ENCODE peak calls at places on chromosomes 6 and 20, in eight cellular contexts. M is IMR-90, S is pancreas, T is GM23248, N is PC-9, I is OCI-LY7, Q is lower lobe of right lung, Z is sigmoid colon. C is an unnamed sample.

GRCh38 chr20:33672426-33673114 is 1.7 kb downstream of the NECAB3 start:
- DNase-seq in M (no peak), S (peak; percentile 7), T (peak; percentile 44), N (no peak), I (no peak), Q (no peak), Z (peak; percentile 69), C (no peak)

GRCh38 chr6:99813565-99813964 is 180.5 kb downstream of the MCHR2 start:
- DNase-seq in M (no peak), S (no peak), T (no peak), N (no peak), I (no peak), Q (no peak), Z (no peak), C (no peak)

GRCh38 chr6:170037541-170038250 is 253.2 kb downstream of the DLL1 start:
- DNase-seq in M (peak; percentile 1), S (no peak), T (peak; percentile 61), N (no peak), I (no peak), Q (peak; percentile 37), Z (peak; percentile 82), C (peak; percentile 57)

GRCh38 chr20:35768731-35769664 is 2.8 kb upstream of the PHF20 start:
- DNase-seq in M (peak; percentile 98), S (peak; percentile 67), T (peak; percentile 98), N (peak; percentile 80), I (no peak), Q (peak; percentile 95), Z (peak; percentile 99), C (peak; percentile 96)

GRCh38 chr6:3176562-3177355 is 19.4 kb upstream of the TUBB2A start:
- DNase-seq in M (peak; percentile 98), S (no peak), T (peak; percentile 94), N (peak; percentile 50), I (no peak), Q (no peak), Z (no peak), C (peak; percentile 63)

GRCh38 chr6:103675807-103676406 is 1183.8 kb downstream of the HACE1 start:
- DNase-seq in M (no peak), S (no peak), T (no peak), N (no peak), I (no peak), Q (no peak), Z (no peak), C (no peak)

GRCh38 chr20:48626226-48626937 is 201.4 kb downstream of the PREX1 start:
- DNase-seq in M (peak; percentile 44), S (no peak), T (no peak), N (no peak), I (no peak), Q (peak; percentile 40), Z (no peak), C (peak; percentile 53)

GRCh38 chr6:70651326-70651905 is 16.3 kb upstream of the SMAP1 start:
- DNase-seq in M (no peak), S (no peak), T (no peak), N (no peak), I (no peak), Q (no peak), Z (no peak), C (no peak)

GRCh38 chr6:12350644-12351173 is 60.5 kb downstream of the EDN1 start:
- DNase-seq in M (no peak), S (no peak), T (no peak), N (no peak), I (no peak), Q (no peak), Z (no peak), C (no peak)

GRCh38 chr6:30985490-30985889 is 2.0 kb downstream of the MUC21 start:
- DNase-seq in M (no peak), S (no peak), T (no peak), N (no peak), I (no peak), Q (no peak), Z (no peak), C (no peak)

GRCh38 chr20:43271980-43272379 is 82.3 kb upstream of the PTPRT start:
- DNase-seq in M (no peak), S (no peak), T (no peak), N (no peak), I (no peak), Q (no peak), Z (no peak), C (no peak)

GRCh38 chr6:31053873-31054272 is 43.6 kb downstream of the MUC22 start:
- DNase-seq in M (no peak), S (no peak), T (no peak), N (no peak), I (no peak), Q (no peak), Z (no peak), C (no peak)

GRCh38 chr20:63642518-63643247 is 10.5 kb downstream of the STMN3 start:
- DNase-seq in M (no peak), S (peak; percentile 38), T (no peak), N (peak; percentile 49), I (peak; percentile 55), Q (no peak), Z (no peak), C (no peak)

GRCh38 chr6:47709160-47709559 is 10.8 kb downstream of the ADGRF4 start:
- DNase-seq in M (no peak), S (no peak), T (no peak), N (no peak), I (no peak), Q (no peak), Z (no peak), C (no peak)

GRCh38 chr6:110933913-110934312 is 24.6 kb upstream of the GTF3C6 start:
- DNase-seq in M (no peak), S (no peak), T (no peak), N (no peak), I (no peak), Q (no peak), Z (no peak), C (no peak)

GRCh38 chr20:50987493-50988210 is 29.0 kb downstream of the MOCS3 start:
- DNase-seq in M (peak; percentile 90), S (peak; percentile 67), T (peak; percentile 89), N (peak; percentile 73), I (peak; percentile 81), Q (no peak), Z (peak; percentile 83), C (peak; percentile 60)

DNA sequence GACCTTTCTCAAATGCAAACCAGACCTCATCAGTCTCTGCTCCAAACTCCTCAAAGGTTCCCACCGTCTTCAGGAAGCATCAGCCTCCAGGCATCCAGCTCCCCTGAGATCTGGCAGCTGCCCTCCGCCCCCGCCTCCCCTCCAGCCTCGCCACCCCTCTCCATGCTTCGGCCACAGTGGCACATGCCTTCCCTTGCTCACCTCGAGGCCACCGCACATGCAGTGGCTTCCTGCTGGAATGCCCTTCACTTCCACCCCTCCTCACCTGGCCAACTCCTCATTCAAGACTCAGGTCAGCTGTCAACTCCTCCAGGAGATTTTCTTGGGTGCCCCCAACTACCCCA is 13.4 kb downstream of the KIAA1755 start:
- DNase-seq in M (no peak), S (no peak), T (no peak), N (no peak), I (no peak), Q (no peak), Z (no peak), C (no peak)
- H3K27ac ChIP-seq in M (no peak overlapping the region), S (no peak overlapping the region), T (no peak overlapping the region), N (no peak overlapping the region), I (no peak overlapping the region), Q (no peak overlapping the region), Z (peak overlapping the region; percentile 78), C (no peak overlapping the region)

GRCh38 chr20:23147964-23148720 is 62.0 kb upstream of the CD93 start:
- DNase-seq in M (peak; percentile 90), S (no peak), T (peak; percentile 93), N (peak; percentile 60), I (no peak), Q (peak; percentile 80), Z (peak; percentile 77), C (peak; percentile 89)

GRCh38 chr20:23146857-23147256 is 60.7 kb upstream of the CD93 start:
- DNase-seq in M (no peak), S (no peak), T (peak; percentile 6), N (no peak), I (no peak), Q (no peak), Z (no peak), C (no peak)

GRCh38 chr20:23146111-23146640 is 60.1 kb upstream of the CD93 start:
- DNase-seq in M (no peak), S (no peak), T (peak; percentile 23), N (no peak), I (no peak), Q (no peak), Z (peak; percentile 35), C (no peak)

GRCh38 chr20:23148721-23149570 is 62.8 kb upstream of the CD93 start:
- DNase-seq in M (no peak), S (no peak), T (no peak), N (no peak), I (no peak), Q (no peak), Z (peak; percentile 52), C (no peak)

DNA sequence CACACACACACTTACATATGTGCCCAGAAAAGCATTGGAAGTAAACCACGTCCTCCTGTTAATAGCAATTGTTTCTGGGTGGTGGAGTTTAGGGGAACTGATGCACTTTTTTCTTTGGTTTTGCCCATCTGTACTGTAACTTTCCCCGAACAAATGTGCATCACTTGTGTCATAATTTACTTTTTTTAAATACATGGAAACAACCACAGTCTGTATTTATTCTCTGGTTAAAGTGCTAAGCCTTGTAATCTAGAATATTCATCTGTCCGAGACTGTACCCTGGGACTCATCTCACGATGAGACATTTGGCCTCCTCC is 61.5 kb upstream of the CD93 start:
- DNase-seq in M (no peak), S (no peak), T (no peak), N (no peak), I (no peak), Q (no peak), Z (no peak), C (no peak)
- H3K4me1 ChIP-seq in M (peaks cover 34% of the 10 kb centered on the region), S (no peaks in the 10 kb centered on the region), T (peaks cover 85% of the 10 kb centered on the region), N (peaks cover 100% of the 10 kb centered on the region), I (no peaks in the 10 kb centered on the region), Q (peaks cover 77% of the 10 kb centered on the region), Z (peaks cover 12% of the 10 kb centered on the region), C (no peaks in the 10 kb centered on the region)

DNA sequence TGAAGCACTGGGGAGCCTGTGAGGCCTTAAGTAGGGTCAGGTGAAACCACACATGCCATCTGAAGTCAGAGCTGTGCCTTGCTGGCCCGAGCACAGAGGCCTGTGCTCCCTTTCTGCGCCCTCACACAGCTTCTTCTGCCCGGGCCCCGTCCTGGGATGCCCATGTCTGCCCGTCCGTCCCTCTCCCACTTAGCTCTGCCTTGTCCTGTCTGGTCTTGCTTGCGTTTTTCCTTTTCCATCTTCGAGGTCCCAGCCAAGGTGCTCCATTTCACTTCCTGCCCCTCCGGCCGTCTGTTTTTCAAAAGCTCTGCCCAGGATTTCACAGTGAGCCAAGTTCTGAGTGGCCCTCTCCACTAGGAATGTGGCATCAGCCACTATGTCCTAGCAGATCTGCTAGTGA is 45.6 kb downstream of the PYGB start:
- DNase-seq in M (no peak), S (no peak), T (no peak), N (no peak), I (no peak), Q (no peak), Z (no peak), C (no peak)
- H3K36me3 ChIP-seq in M (peaks cover 48% of the 10 kb centered on the region), S (no peaks in the 10 kb centered on the region), T (no peaks in the 10 kb centered on the region), N (peaks cover 10% of the 10 kb centered on the region), I (peaks cover 7% of the 10 kb centered on the region), Q (peaks cover 74% of the 10 kb centered on the region), Z (peaks cover 53% of the 10 kb centered on the region), C (no peaks in the 10 kb centered on the region)

DNA sequence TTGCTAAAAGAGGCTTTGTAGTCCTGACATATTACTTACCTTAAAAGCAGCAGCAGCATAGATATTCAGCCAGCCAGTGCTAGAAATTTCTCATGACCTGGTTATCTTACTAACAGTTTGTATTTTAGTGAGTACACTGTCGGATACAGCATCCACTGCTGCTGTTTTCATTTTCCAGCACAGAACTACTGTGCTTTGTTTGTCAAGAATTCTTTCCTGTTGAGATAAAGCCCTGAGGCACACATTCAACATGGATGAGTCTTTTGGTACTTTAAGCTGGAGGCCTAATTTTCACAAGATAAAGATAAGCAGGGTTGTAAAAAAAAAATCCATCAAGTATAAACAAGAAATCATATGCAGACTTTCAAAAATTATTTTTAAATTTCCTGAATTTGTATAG is 311.1 kb upstream of the OPRM1 start:
- DNase-seq in M (no peak), S (no peak), T (peak; percentile 2), N (peak; percentile 0), I (no peak), Q (no peak), Z (no peak), C (no peak)
- H3K27ac ChIP-seq in M (no peak overlapping the region), S (no peak overlapping the region), T (no peak overlapping the region), N (no peak overlapping the region), I (no peak overlapping the region), Q (no peak overlapping the region), Z (no peak overlapping the region), C (no peak overlapping the region)